ENCODE peak calls at places on chromosomes 12 and 14, in seven cellular contexts. K, O, N, I, A, L and J are unnamed samples.

GRCh38 chr14:93929048-93929535 is 1.9 kb downstream of the FAM181A start:
- DNase-seq in K (no peak), O (no peak), N (no peak), I (no peak), A (no peak), L (no peak), J (no peak)

GRCh38 chr12:21894792-21895392 is 46.3 kb downstream of the ABCC9 start:
- DNase-seq in K (no peak), O (no peak), N (no peak), I (peak), A (no peak), L (no peak), J (peak)

GRCh38 chr14:54776361-54777001 is 126.1 kb downstream of the GCH1 start:
- DNase-seq in K (peak), O (no peak), N (no peak), I (peak), A (no peak), L (peak), J (peak)

GRCh38 chr12:32671930-32672785 is 6.9 kb upstream of the DNM1L start:
- DNase-seq in K (peak), O (no peak), N (no peak), I (peak), A (peak), L (peak), J (no peak)

GRCh38 chr12:96141216-96141944 is 52.8 kb upstream of the ELK3 start:
- DNase-seq in K (no peak), O (no peak), N (no peak), I (peak), A (no peak), L (peak), J (no peak)

GRCh38 chr14:96309907-96310330 is 53.2 kb downstream of the ATG2B start:
- DNase-seq in K (no peak), O (no peak), N (no peak), I (peak), A (no peak), L (no peak), J (no peak)

GRCh38 chr12:122022393-122023338 is 982 bp downstream of the BCL7A start:
- DNase-seq in K (no peak), O (peak), N (no peak), I (no peak), A (peak), L (peak), J (no peak)

GRCh38 chr12:76030378-76031080 is 1.0 kb downstream of the PHLDA1 start:
- DNase-seq in K (peak), O (peak), N (no peak), I (peak), A (no peak), L (peak), J (peak)

GRCh38 chr12:25123126-25123525 is 71.8 kb downstream of the DNAI7 start:
- DNase-seq in K (no peak), O (no peak), N (no peak), I (no peak), A (no peak), L (no peak), J (no peak)

GRCh38 chr12:109302358-109302757 is 6.7 kb downstream of the FOXN4 start:
- DNase-seq in K (no peak), O (no peak), N (no peak), I (no peak), A (peak), L (no peak), J (no peak)

GRCh38 chr12:27900920-27901879 is 71.3 kb downstream of the PTHLH start:
- DNase-seq in K (no peak), O (no peak), N (no peak), I (no peak), A (no peak), L (no peak), J (no peak)

GRCh38 chr12:22271036-22271435 is 63.5 kb downstream of the ST8SIA1 start:
- DNase-seq in K (no peak), O (no peak), N (no peak), I (peak), A (no peak), L (no peak), J (no peak)

GRCh38 chr12:25434493-25434892 is 118.6 kb downstream of the LMNTD1 start:
- DNase-seq in K (no peak), O (no peak), N (no peak), I (no peak), A (no peak), L (no peak), J (no peak)

GRCh38 chr14:24299255-24300191 is at the start of the genes DHRS1 and NOP9:
- DNase-seq in K (peak), O (peak), N (peak), I (peak), A (peak), L (peak), J (peak)

GRCh38 chr14:102878970-102879460 is 43.4 kb upstream of the AMN start:
- DNase-seq in K (peak), O (no peak), N (no peak), I (no peak), A (no peak), L (no peak), J (no peak)

GRCh38 chr12:126668961-126669360 is 1598.0 kb upstream of the TMEM132C start:
- DNase-seq in K (no peak), O (no peak), N (no peak), I (no peak), A (no peak), L (no peak), J (no peak)

GRCh38 chr12:51405801-51406207 is 14.6 kb upstream of the GALNT6 start:
- DNase-seq in K (no peak), O (no peak), N (no peak), I (no peak), A (no peak), L (no peak), J (no peak)

GRCh38 chr14:70891741-70892140 is 15.5 kb upstream of the PCNX1 start:
- DNase-seq in K (no peak), O (no peak), N (no peak), I (no peak), A (no peak), L (no peak), J (no peak)

GRCh38 chr12:10190558-10191388 is 11.9 kb downstream of the TMEM52B start:
- DNase-seq in K (peak), O (peak), N (no peak), I (peak), A (peak), L (peak), J (peak)

GRCh38 chr12:132049442-132049841 is 94.7 kb downstream of the DDX51 start:
- DNase-seq in K (no peak), O (no peak), N (no peak), I (no peak), A (no peak), L (no peak), J (no peak)

GRCh38 chr12:110853856-110854255 is 7.1 kb downstream of the CCDC63 start:
- DNase-seq in K (no peak), O (no peak), N (no peak), I (no peak), A (no peak), L (no peak), J (no peak)
- H3K27ac ChIP-seq in K (no peak), O (no peak), N (no peak), I (no peak), A (no peak), L (no peak), J (no peak)

DNA sequence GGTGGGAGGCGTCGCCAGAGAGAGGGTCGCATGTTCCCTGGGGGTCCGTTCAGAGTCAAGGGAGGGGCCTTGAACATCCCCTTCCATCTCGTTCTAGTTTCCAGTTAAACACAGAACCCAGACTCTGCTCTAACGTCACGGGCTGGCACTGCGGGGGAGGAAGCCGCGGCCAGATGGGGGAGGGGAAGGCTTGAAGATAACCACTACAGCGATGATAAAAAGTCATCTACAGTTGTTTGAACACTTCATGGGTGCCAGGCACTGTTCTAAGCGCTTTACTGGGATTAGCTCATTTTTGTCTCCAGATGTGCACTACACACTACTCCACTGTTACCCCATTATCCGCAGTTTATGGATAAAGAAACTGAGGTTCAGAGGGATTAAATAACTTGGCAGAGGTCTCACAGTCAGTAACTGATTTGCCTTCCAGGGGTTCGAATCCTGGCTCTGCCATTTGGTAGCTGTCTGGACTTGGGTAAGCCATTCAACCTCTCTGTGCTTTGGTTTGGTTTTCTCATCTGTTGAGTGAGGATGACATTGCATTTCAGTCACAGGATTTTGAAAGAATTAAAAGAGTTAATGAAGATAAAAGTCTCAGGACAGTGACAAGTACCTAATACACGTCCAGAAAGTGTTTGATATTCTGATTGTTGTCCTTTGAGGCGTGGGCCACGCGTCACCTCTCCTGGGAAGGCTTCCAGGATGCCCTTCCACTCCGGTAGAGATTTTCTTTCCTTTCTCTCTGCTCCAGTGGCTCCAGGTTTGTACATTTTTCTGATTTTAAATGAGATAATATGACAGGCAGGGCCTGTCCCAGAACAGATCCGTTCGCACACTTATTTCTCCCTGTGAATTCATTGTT is 798 bp upstream of the RASAL1 start:
- DNase-seq in K (peak), O (peak), N (no peak), I (no peak), A (peak), L (peak), J (no peak)
- H3K4me3 ChIP-seq in K (peak), O (peak), N (no peak), I (no peak), A (peak), L (no peak), J (no peak)

GRCh38 chr12:48929551-48929950 is 4.3 kb upstream of the FKBP11 start:
- DNase-seq in K (no peak), O (no peak), N (no peak), I (peak), A (no peak), L (no peak), J (no peak)

GRCh38 chr12:48925218-48925871 is at the start of gene FKBP11:
- DNase-seq in K (peak), O (peak), N (peak), I (peak), A (no peak), L (peak), J (no peak)

GRCh38 chr12:48927261-48927660 is 2.0 kb upstream of the FKBP11 start:
- DNase-seq in K (no peak), O (no peak), N (no peak), I (peak), A (no peak), L (no peak), J (no peak)

GRCh38 chr12:48923117-48923516 is 2.2 kb downstream of the FKBP11 start:
- DNase-seq in K (no peak), O (no peak), N (no peak), I (no peak), A (no peak), L (no peak), J (no peak)

DNA sequence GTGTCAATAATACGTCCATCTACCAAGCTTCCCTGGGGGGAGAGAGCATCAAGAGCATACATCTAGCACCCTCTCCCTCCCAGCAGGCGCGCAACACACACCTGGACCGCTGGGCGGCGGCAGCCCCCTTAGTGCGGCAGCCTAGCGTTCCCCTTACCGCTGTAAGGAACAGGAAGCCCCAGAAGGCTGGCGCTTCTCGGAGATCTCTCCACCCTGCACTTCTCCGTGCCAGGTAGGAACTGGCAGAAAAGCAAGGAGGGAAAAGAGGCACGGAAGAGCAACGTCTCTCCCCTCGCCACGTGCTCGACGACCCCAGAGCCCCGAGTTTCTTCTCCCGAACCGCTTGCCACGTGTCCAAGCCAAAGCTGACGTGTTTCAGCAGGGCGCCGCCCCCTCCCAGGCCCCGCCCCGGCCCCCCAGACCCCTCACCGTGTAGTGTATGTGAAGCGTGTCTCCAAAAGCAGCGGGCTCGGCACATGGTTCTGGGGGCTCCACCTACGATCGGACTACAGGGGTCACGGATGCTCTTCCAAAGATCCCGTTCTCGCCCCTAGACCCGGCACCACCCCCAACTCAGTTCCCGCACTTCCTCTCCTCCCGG is 575 bp downstream of the FKBP11 start:
- DNase-seq in K (peak), O (peak), N (no peak), I (peak), A (no peak), L (peak), J (no peak)
- TF ChIP-seq POLR2A in K (no peak), O (peak), N (no peak), I (no peak), A (no peak), L (no peak), J (no peak)

DNA sequence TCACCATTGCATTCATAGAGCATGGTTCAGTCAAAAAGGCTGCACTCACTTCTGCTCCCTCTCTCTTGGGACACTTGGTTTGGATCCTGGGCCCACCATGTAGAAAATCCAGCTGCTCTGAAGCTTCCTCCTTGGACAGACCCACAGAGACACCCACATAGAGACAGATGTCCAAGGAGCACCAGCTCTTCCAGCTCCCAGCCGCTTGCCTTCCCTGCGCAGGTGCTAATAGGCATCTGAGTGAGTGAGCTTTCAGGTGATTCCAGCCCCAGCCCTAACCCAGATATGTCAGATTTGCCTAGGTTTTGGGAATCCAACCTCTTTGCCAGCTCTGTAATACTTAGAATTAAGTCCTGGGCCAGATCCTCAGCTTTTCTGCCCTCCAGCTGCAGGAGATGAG is 38.6 kb downstream of the DLK1 start:
- DNase-seq in K (no peak), O (no peak), N (no peak), I (no peak), A (no peak), L (no peak), J (no peak)
- H3K27ac ChIP-seq in K (no peak), O (no peak), N (no peak), I (no peak), A (no peak), L (no peak), J (no peak)

GRCh38 chr14:60153996-60154395 is 11.2 kb downstream of the DHRS7 start:
- DNase-seq in K (no peak), O (no peak), N (no peak), I (no peak), A (no peak), L (no peak), J (no peak)

GRCh38 chr14:60151715-60152114 is 13.5 kb downstream of the DHRS7 start:
- DNase-seq in K (peak), O (no peak), N (peak), I (peak), A (no peak), L (peak), J (peak)
- H3K4me3 ChIP-seq in K (no peak), O (no peak), N (no peak), I (no peak), A (no peak), L (no peak), J (no peak)